ENCODE peak calls at places on chromosomes 16 and 17, in six cellular contexts. One of them, this sample, is unnamed.
A peak's percentile ranks its signal among the peaks of the same experiment; 100 is the strongest.

GRCh38 chr17:82024859-82025258 is 1.8 kb downstream of the LRRC45 start:
- DNase-seq in GM12878: no peak
- DNase-seq in K562: no peak
- DNase-seq in endothelial cell of umbilical vein: no peak
- DNase-seq in A549: no peak
- DNase-seq in HepG2: no peak
- DNase-seq in this sample: no peak

GRCh38 chr16:96935-97381 is 18.9 kb downstream of the MPG start:
- DNase-seq in GM12878: peak; percentile 55
- DNase-seq in K562: peak; percentile 96
- DNase-seq in endothelial cell of umbilical vein: peak; percentile 87
- DNase-seq in A549: peak; percentile 88
- DNase-seq in HepG2: peak; percentile 81
- DNase-seq in this sample: peak; percentile 83

GRCh38 chr16:88540346-88540977 is 29.7 kb upstream of the ZC3H18 start:
- DNase-seq in GM12878: no peak
- DNase-seq in K562: no peak
- DNase-seq in endothelial cell of umbilical vein: no peak
- DNase-seq in A549: no peak
- DNase-seq in HepG2: no peak
- DNase-seq in this sample: no peak

GRCh38 chr16:68436581-68436980 is 11.7 kb downstream of the SMPD3 start:
- DNase-seq in GM12878: no peak
- DNase-seq in K562: peak; percentile 40
- DNase-seq in endothelial cell of umbilical vein: no peak
- DNase-seq in A549: peak; percentile 55
- DNase-seq in HepG2: no peak
- DNase-seq in this sample: peak; percentile 58

GRCh38 chr16:66935319-66936011 is at the start of gene CES2:
- DNase-seq in GM12878: no peak
- DNase-seq in K562: peak; percentile 31
- DNase-seq in endothelial cell of umbilical vein: peak; percentile 35
- DNase-seq in A549: no peak
- DNase-seq in HepG2: peak; percentile 84
- DNase-seq in this sample: no peak

GRCh38 chr16:87850009-87851006 is 19.0 kb downstream of the SLC7A5 start:
- DNase-seq in GM12878: no peak
- DNase-seq in K562: peak; percentile 72
- DNase-seq in endothelial cell of umbilical vein: peak; percentile 51
- DNase-seq in A549: no peak
- DNase-seq in HepG2: peak; percentile 91
- DNase-seq in this sample: peak; percentile 82

GRCh38 chr17:70808596-70808995 is 639.3 kb downstream of the KCNJ2 start:
- DNase-seq in GM12878: no peak
- DNase-seq in K562: no peak
- DNase-seq in endothelial cell of umbilical vein: no peak
- DNase-seq in A549: peak; percentile 35
- DNase-seq in HepG2: no peak
- DNase-seq in this sample: peak; percentile 9

GRCh38 chr17:27848941-27849340 is 44.2 kb downstream of the LYRM9 start:
- DNase-seq in GM12878: no peak
- DNase-seq in K562: no peak
- DNase-seq in endothelial cell of umbilical vein: no peak
- DNase-seq in A549: no peak
- DNase-seq in HepG2: no peak
- DNase-seq in this sample: no peak

GRCh38 chr16:7025616-7026190 is 306.9 kb upstream of the RBFOX1 start:
- DNase-seq in GM12878: no peak
- DNase-seq in K562: peak; percentile 76
- DNase-seq in endothelial cell of umbilical vein: no peak
- DNase-seq in A549: peak; percentile 63
- DNase-seq in HepG2: peak; percentile 71
- DNase-seq in this sample: peak; percentile 65

GRCh38 chr17:62869885-62870580 is 61.9 kb upstream of the MARCHF10 start:
- DNase-seq in GM12878: no peak
- DNase-seq in K562: no peak
- DNase-seq in endothelial cell of umbilical vein: no peak
- DNase-seq in A549: peak; percentile 36
- DNase-seq in HepG2: no peak
- DNase-seq in this sample: no peak

GRCh38 chr17:47286198-47286914 is 32.7 kb downstream of the ITGB3 start:
- DNase-seq in GM12878: peak; percentile 98
- DNase-seq in K562: peak; percentile 51
- DNase-seq in endothelial cell of umbilical vein: no peak
- DNase-seq in A549: no peak
- DNase-seq in HepG2: no peak
- DNase-seq in this sample: no peak

GRCh38 chr16:14449790-14450463 is 180.1 kb downstream of the PARN start:
- DNase-seq in GM12878: no peak
- DNase-seq in K562: no peak
- DNase-seq in endothelial cell of umbilical vein: no peak
- DNase-seq in A549: peak; percentile 80
- DNase-seq in HepG2: no peak
- DNase-seq in this sample: no peak

GRCh38 chr17:65495255-65496060 is 66.0 kb downstream of the AXIN2 start:
- DNase-seq in GM12878: no peak
- DNase-seq in K562: no peak
- DNase-seq in endothelial cell of umbilical vein: no peak
- DNase-seq in A549: no peak
- DNase-seq in HepG2: no peak
- DNase-seq in this sample: no peak

GRCh38 chr17:51000835-51001638 is 119.6 kb downstream of the SPAG9 start:
- DNase-seq in GM12878: peak; percentile 27
- DNase-seq in K562: peak; percentile 59
- DNase-seq in endothelial cell of umbilical vein: peak; percentile 78
- DNase-seq in A549: peak; percentile 78
- DNase-seq in HepG2: peak; percentile 71
- DNase-seq in this sample: peak; percentile 73

GRCh38 chr16:3868556-3868955 is 12.0 kb downstream of the CREBBP start:
- DNase-seq in GM12878: no peak
- DNase-seq in K562: no peak
- DNase-seq in endothelial cell of umbilical vein: no peak
- DNase-seq in A549: no peak
- DNase-seq in HepG2: no peak
- DNase-seq in this sample: peak; percentile 31

GRCh38 chr17:12979826-12980500 is 37.9 kb downstream of the ELAC2 start:
- DNase-seq in GM12878: no peak
- DNase-seq in K562: no peak
- DNase-seq in endothelial cell of umbilical vein: no peak
- DNase-seq in A549: no peak
- DNase-seq in HepG2: no peak
- DNase-seq in this sample: no peak

GRCh38 chr16:83344014-83344413 is 463.8 kb upstream of the HSBP1 start:
- DNase-seq in GM12878: no peak
- DNase-seq in K562: no peak
- DNase-seq in endothelial cell of umbilical vein: peak; percentile 98
- DNase-seq in A549: peak; percentile 17
- DNase-seq in HepG2: no peak
- DNase-seq in this sample: no peak

DNA sequence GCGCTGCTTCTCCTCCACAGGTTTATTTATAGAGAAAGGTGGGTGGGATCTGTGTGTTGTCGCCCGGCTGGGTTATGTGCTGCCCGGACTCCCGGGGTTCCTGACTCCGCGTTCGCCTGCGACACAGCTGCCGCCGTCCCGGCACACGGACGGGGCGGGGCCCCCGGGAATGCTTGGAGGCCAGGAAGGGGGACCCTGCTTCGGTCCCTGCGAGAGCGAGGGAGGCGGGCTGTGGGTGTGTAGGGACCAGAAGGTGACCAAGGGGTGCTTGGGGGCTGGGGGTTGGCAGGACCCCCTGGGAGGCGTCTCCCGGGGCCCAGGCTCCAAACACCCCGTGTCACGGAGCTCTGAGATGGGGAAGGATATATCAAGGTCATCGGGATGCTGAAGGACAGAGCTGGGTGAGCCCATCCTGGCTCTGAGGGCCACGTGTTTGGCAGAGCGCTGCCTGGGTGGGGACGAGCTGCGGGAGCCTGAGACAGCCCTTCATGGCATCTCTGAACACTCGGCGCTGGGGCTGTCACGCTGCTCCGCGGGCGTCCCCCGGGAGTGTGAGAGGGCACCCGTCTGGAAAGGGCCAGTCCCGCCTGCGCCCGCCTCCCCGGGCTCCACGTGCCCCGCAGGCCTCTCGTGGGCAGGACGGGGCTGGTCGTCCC is 4.2 kb downstream of the CACNA1H start:
- DNase-seq in GM12878: no peak
- DNase-seq in K562: no peak
- DNase-seq in endothelial cell of umbilical vein: no peak
- DNase-seq in A549: no peak
- DNase-seq in HepG2: no peak
- DNase-seq in this sample: no peak
- H3K4me3 ChIP-seq in GM12878: no peak overlapping the region
- H3K4me3 ChIP-seq in K562: no peak overlapping the region
- H3K4me3 ChIP-seq in endothelial cell of umbilical vein: no peak overlapping the region
- H3K4me3 ChIP-seq in A549: no peak overlapping the region
- H3K4me3 ChIP-seq in HepG2: no peak overlapping the region
- H3K4me3 ChIP-seq in this sample: no peak overlapping the region

GRCh38 chr17:1907216-1907631 is 77.4 kb downstream of the RPA1 start:
- DNase-seq in GM12878: no peak
- DNase-seq in K562: no peak
- DNase-seq in endothelial cell of umbilical vein: no peak
- DNase-seq in A549: no peak
- DNase-seq in HepG2: no peak
- DNase-seq in this sample: no peak

GRCh38 chr17:1907818-1908698 is 78.3 kb downstream of the RPA1 start:
- DNase-seq in GM12878: no peak
- DNase-seq in K562: no peak
- DNase-seq in endothelial cell of umbilical vein: peak; percentile 25
- DNase-seq in A549: no peak
- DNase-seq in HepG2: no peak
- DNase-seq in this sample: no peak

GRCh38 chr17:1906622-1907021 is 76.8 kb downstream of the RPA1 start:
- DNase-seq in GM12878: no peak
- DNase-seq in K562: no peak
- DNase-seq in endothelial cell of umbilical vein: no peak
- DNase-seq in A549: no peak
- DNase-seq in HepG2: no peak
- DNase-seq in this sample: no peak

GRCh38 chr17:1905190-1905919 is 75.5 kb downstream of the RPA1 start:
- DNase-seq in GM12878: no peak
- DNase-seq in K562: no peak
- DNase-seq in endothelial cell of umbilical vein: no peak
- DNase-seq in A549: no peak
- DNase-seq in HepG2: peak; percentile 16
- DNase-seq in this sample: no peak

GRCh38 chr17:1904273-1905052 is 74.7 kb downstream of the RPA1 start:
- DNase-seq in GM12878: peak; percentile 7
- DNase-seq in K562: no peak
- DNase-seq in endothelial cell of umbilical vein: no peak
- DNase-seq in A549: no peak
- DNase-seq in HepG2: peak; percentile 32
- DNase-seq in this sample: no peak
- TF ChIP-seq MYC in GM12878: no peak
- TF ChIP-seq MYC in K562: no peak
- TF ChIP-seq MYC in endothelial cell of umbilical vein: no peak
- TF ChIP-seq MYC in A549: no peak
- TF ChIP-seq MYC in HepG2: no peak
- TF ChIP-seq MYC in this sample: no peak

GRCh38 chr17:43418441-43419374 is 19.9 kb downstream of the ARL4D start:
- DNase-seq in GM12878: no peak
- DNase-seq in K562: peak; percentile 15
- DNase-seq in endothelial cell of umbilical vein: no peak
- DNase-seq in A549: peak; percentile 88
- DNase-seq in HepG2: peak; percentile 56
- DNase-seq in this sample: peak; percentile 91
- TF ChIP-seq CTCF in GM12878: no peak
- TF ChIP-seq CTCF in K562: no peak
- TF ChIP-seq CTCF in endothelial cell of umbilical vein: no peak
- TF ChIP-seq CTCF in A549: peak; percentile 8
- TF ChIP-seq CTCF in HepG2: peak; percentile 57
- TF ChIP-seq CTCF in this sample: no peak

GRCh38 chr16:19716183-19716582 is 1.8 kb downstream of the KNOP1 start:
- DNase-seq in GM12878: no peak
- DNase-seq in K562: no peak
- DNase-seq in endothelial cell of umbilical vein: no peak
- DNase-seq in A549: no peak
- DNase-seq in HepG2: no peak
- DNase-seq in this sample: no peak
- H3K4me3 ChIP-seq in GM12878: peak overlapping the region; percentile 97
- H3K4me3 ChIP-seq in K562: peak overlapping the region; percentile 68
- H3K4me3 ChIP-seq in endothelial cell of umbilical vein: no peak overlapping the region
- H3K4me3 ChIP-seq in A549: peak overlapping the region; percentile 89
- H3K4me3 ChIP-seq in HepG2: peak overlapping the region; percentile 98
- H3K4me3 ChIP-seq in this sample: peak overlapping the region; percentile 100

GRCh38 chr16:8931864-8932263 is 31.8 kb downstream of the USP7 start:
- DNase-seq in GM12878: no peak
- DNase-seq in K562: peak; percentile 65
- DNase-seq in endothelial cell of umbilical vein: peak; percentile 42
- DNase-seq in A549: peak; percentile 47
- DNase-seq in HepG2: peak; percentile 48
- DNase-seq in this sample: peak; percentile 67

GRCh38 chr16:8937803-8938202 is 25.9 kb downstream of the USP7 start:
- DNase-seq in GM12878: no peak
- DNase-seq in K562: no peak
- DNase-seq in endothelial cell of umbilical vein: no peak
- DNase-seq in A549: no peak
- DNase-seq in HepG2: no peak
- DNase-seq in this sample: no peak

GRCh38 chr16:8935989-8936388 is 27.7 kb downstream of the USP7 start:
- DNase-seq in GM12878: no peak
- DNase-seq in K562: peak; percentile 37
- DNase-seq in endothelial cell of umbilical vein: no peak
- DNase-seq in A549: peak; percentile 33
- DNase-seq in HepG2: peak; percentile 58
- DNase-seq in this sample: peak; percentile 14

GRCh38 chr16:8934601-8935000 is 29.1 kb downstream of the USP7 start:
- DNase-seq in GM12878: no peak
- DNase-seq in K562: no peak
- DNase-seq in endothelial cell of umbilical vein: no peak
- DNase-seq in A549: no peak
- DNase-seq in HepG2: no peak
- DNase-seq in this sample: no peak

GRCh38 chr16:8936421-8936820 is 27.3 kb downstream of the USP7 start:
- DNase-seq in GM12878: no peak
- DNase-seq in K562: peak; percentile 67
- DNase-seq in endothelial cell of umbilical vein: peak; percentile 29
- DNase-seq in A549: peak; percentile 56
- DNase-seq in HepG2: peak; percentile 70
- DNase-seq in this sample: peak; percentile 46
- TF ChIP-seq MYC in GM12878: no peak
- TF ChIP-seq MYC in K562: no peak
- TF ChIP-seq MYC in endothelial cell of umbilical vein: no peak
- TF ChIP-seq MYC in A549: no peak
- TF ChIP-seq MYC in HepG2: no peak
- TF ChIP-seq MYC in this sample: no peak